ENCODE peak calls at places on chromosome 12, in four cellular contexts. C is AML-193, K is smooth muscle cell of the brain vasculature, A is T-cell. F is an unnamed sample.

GRCh38 chr12:52245962-52246577 is 13.0 kb downstream of the KRT7 start:
- DNase-seq in C (no peak), A (no peak), K (no peak), F (no peak)

GRCh38 chr12:123389560-123390351 is 5.8 kb downstream of the KMT5A start:
- DNase-seq in C (no peak), K (no peak), A (no peak), F (no peak)

GRCh38 chr12:113846275-113846674 is 119.8 kb downstream of the RBM19 start:
- DNase-seq in K (no peak), A (no peak), C (no peak), F (no peak)

GRCh38 chr12:111438501-111438900 is 32.8 kb downstream of the SH2B3 start:
- DNase-seq in K (no peak), C (peak; percentile 41), A (peak; percentile 69), F (no peak)

GRCh38 chr12:8890313-8891084 is 23.8 kb upstream of the PHC1 start:
- DNase-seq in K (peak; percentile 10), C (peak; percentile 46), A (peak; percentile 16), F (no peak)

GRCh38 chr12:86950043-86950838 is 694.0 kb upstream of the MGAT4C start:
- DNase-seq in K (no peak), A (no peak), C (no peak), F (no peak)

GRCh38 chr12:122840580-122841513 is 5.6 kb downstream of the HIP1R start:
- DNase-seq in C (no peak), A (no peak), K (no peak), F (no peak)

GRCh38 chr12:64181504-64182291 is 40.4 kb downstream of the KICS2 start:
- DNase-seq in C (peak; percentile 31), K (peak; percentile 56), A (no peak), F (peak; percentile 64)

GRCh38 chr12:122200541-122201175 is 2.9 kb upstream of the B3GNT4 start:
- DNase-seq in C (no peak), A (no peak), K (no peak), F (no peak)

GRCh38 chr12:3311027-3311402 is 180.0 kb upstream of the PRMT8 start:
- DNase-seq in C (no peak), A (no peak), K (no peak), F (no peak)

GRCh38 chr12:58139894-58140293 is 198.5 kb downstream of the ATP23 start:
- DNase-seq in C (no peak), A (no peak), K (no peak), F (no peak)

GRCh38 chr12:98968896-98969295 is 323.8 kb downstream of the APAF1 start:
- DNase-seq in K (no peak), C (no peak), A (no peak), F (no peak)

GRCh38 chr12:19757317-19757877 is 318.1 kb downstream of the AEBP2 start:
- DNase-seq in K (no peak), C (peak; percentile 55), A (no peak), F (no peak)

GRCh38 chr12:54139030-54139429 is 49.8 kb downstream of the SMUG1 start:
- DNase-seq in C (no peak), K (no peak), A (no peak), F (no peak)

GRCh38 chr12:116863275-116863767 is 17.9 kb downstream of the HRK start:
- DNase-seq in C (no peak), K (no peak), A (no peak), F (no peak)

GRCh38 chr12:39620664-39621658 is 1.4 kb upstream of the ABCD2 start:
- DNase-seq in C (no peak), K (no peak), A (peak; percentile 36), F (no peak)